ENCODE peak calls at places on chromosome 1, in five cellular contexts. One of them, this sample, is unnamed.

GRCh38 chr1:6445062-6445763 is 20.6 kb downstream of the ESPN start:
- DNase-seq in astrocyte: peak
- DNase-seq in prostate gland: no peak
- DNase-seq in GM12865: peak
- DNase-seq in fibroblast of mammary gland: peak
- DNase-seq in this sample: peak

GRCh38 chr1:193013707-193014106 is 45.5 kb downstream of the UCHL5 start:
- DNase-seq in GM12865: no peak
- DNase-seq in astrocyte: no peak
- DNase-seq in prostate gland: no peak
- DNase-seq in fibroblast of mammary gland: no peak
- DNase-seq in this sample: no peak

GRCh38 chr1:31815752-31816484 is at the start of gene SPOCD1:
- DNase-seq in astrocyte: peak
- DNase-seq in prostate gland: peak
- DNase-seq in fibroblast of mammary gland: peak
- DNase-seq in GM12865: peak
- DNase-seq in this sample: peak

GRCh38 chr1:152143147-152143845 is 15.7 kb downstream of the RPTN start:
- DNase-seq in fibroblast of mammary gland: peak
- DNase-seq in prostate gland: no peak
- DNase-seq in astrocyte: no peak
- DNase-seq in GM12865: peak
- DNase-seq in this sample: no peak

GRCh38 chr1:168550971-168551370 is 7.2 kb upstream of the XCL2 start:
- DNase-seq in GM12865: no peak
- DNase-seq in prostate gland: no peak
- DNase-seq in fibroblast of mammary gland: no peak
- DNase-seq in astrocyte: peak
- DNase-seq in this sample: peak

GRCh38 chr1:224178894-224179293 is 4.1 kb upstream of the DEGS1 start:
- DNase-seq in astrocyte: no peak
- DNase-seq in fibroblast of mammary gland: no peak
- DNase-seq in GM12865: no peak
- DNase-seq in prostate gland: no peak
- DNase-seq in this sample: no peak

GRCh38 chr1:86477721-86478120 is 9.0 kb downstream of the CLCA1 start:
- DNase-seq in astrocyte: no peak
- DNase-seq in fibroblast of mammary gland: no peak
- DNase-seq in GM12865: no peak
- DNase-seq in prostate gland: no peak
- DNase-seq in this sample: no peak

GRCh38 chr1:246254854-246255253 is 252.2 kb downstream of the SMYD3 start:
- DNase-seq in prostate gland: no peak
- DNase-seq in fibroblast of mammary gland: no peak
- DNase-seq in GM12865: peak
- DNase-seq in astrocyte: no peak
- DNase-seq in this sample: no peak

GRCh38 chr1:231748744-231749143 is 122.2 kb downstream of the DISC1 start:
- DNase-seq in astrocyte: no peak
- DNase-seq in prostate gland: no peak
- DNase-seq in GM12865: no peak
- DNase-seq in fibroblast of mammary gland: peak
- DNase-seq in this sample: no peak

GRCh38 chr1:243287652-243288051 is 31.8 kb downstream of the SDCCAG8 start:
- DNase-seq in GM12865: peak
- DNase-seq in prostate gland: no peak
- DNase-seq in astrocyte: peak
- DNase-seq in fibroblast of mammary gland: peak
- DNase-seq in this sample: peak

GRCh38 chr1:182588460-182589396 is at the start of gene RNASEL:
- DNase-seq in GM12865: peak
- DNase-seq in prostate gland: peak
- DNase-seq in astrocyte: peak
- DNase-seq in fibroblast of mammary gland: peak
- DNase-seq in this sample: peak

GRCh38 chr1:209048961-209049669 is 534.4 kb upstream of the CAMK1G start:
- DNase-seq in GM12865: no peak
- DNase-seq in astrocyte: peak
- DNase-seq in prostate gland: no peak
- DNase-seq in fibroblast of mammary gland: no peak
- DNase-seq in this sample: peak

GRCh38 chr1:95084317-95085176 is 11.8 kb upstream of the ALG14 start:
- DNase-seq in astrocyte: no peak
- DNase-seq in fibroblast of mammary gland: peak
- DNase-seq in prostate gland: no peak
- DNase-seq in GM12865: peak
- DNase-seq in this sample: peak

GRCh38 chr1:152752225-152752624 is 5.6 kb upstream of the KPRP start:
- DNase-seq in GM12865: no peak
- DNase-seq in astrocyte: peak
- DNase-seq in prostate gland: no peak
- DNase-seq in fibroblast of mammary gland: peak
- DNase-seq in this sample: peak

GRCh38 chr1:186008920-186009737 is 274.9 kb downstream of the HMCN1 start:
- DNase-seq in fibroblast of mammary gland: peak
- DNase-seq in astrocyte: peak
- DNase-seq in GM12865: no peak
- DNase-seq in prostate gland: no peak
- DNase-seq in this sample: peak

GRCh38 chr1:12049625-12050024 is 13.5 kb upstream of the TNFRSF8 start:
- DNase-seq in astrocyte: no peak
- DNase-seq in GM12865: peak
- DNase-seq in prostate gland: no peak
- DNase-seq in fibroblast of mammary gland: no peak
- DNase-seq in this sample: no peak

GRCh38 chr1:226029568-226030225 is 30.6 kb upstream of the SDE2 start:
- DNase-seq in fibroblast of mammary gland: no peak
- DNase-seq in GM12865: peak
- DNase-seq in prostate gland: no peak
- DNase-seq in astrocyte: no peak
- DNase-seq in this sample: no peak

GRCh38 chr1:17023573-17023972 is 11.8 kb upstream of the ATP13A2 start:
- DNase-seq in astrocyte: no peak
- DNase-seq in fibroblast of mammary gland: no peak
- DNase-seq in GM12865: no peak
- DNase-seq in prostate gland: no peak
- DNase-seq in this sample: no peak
- TF ChIP-seq CTCF in astrocyte: no peak
- TF ChIP-seq CTCF in fibroblast of mammary gland: peak
- TF ChIP-seq CTCF in GM12865: no peak
- TF ChIP-seq CTCF in prostate gland: no peak
- TF ChIP-seq CTCF in this sample: no peak

DNA sequence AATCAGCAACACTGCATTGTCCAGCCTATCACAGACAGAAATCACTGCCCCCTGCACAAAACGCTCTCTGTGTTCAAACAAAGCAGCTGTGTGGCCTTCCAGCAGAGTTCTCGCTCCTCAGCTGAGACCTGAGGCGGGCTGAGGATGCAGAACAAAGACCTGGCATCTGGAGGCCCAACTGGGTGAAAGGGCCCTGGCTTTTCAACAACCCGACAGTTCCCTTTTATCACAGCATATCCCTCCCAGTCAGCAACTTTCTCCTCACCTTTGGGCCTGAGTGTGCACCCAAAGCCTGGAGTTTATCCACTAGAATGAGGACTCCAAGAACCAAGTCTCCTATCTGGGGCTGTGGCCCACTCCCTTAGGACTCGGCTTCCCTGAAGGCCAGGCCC is 42.6 kb upstream of the A3GALT2 start:
- DNase-seq in prostate gland: no peak
- DNase-seq in GM12865: no peak
- DNase-seq in astrocyte: no peak
- DNase-seq in fibroblast of mammary gland: no peak
- DNase-seq in this sample: no peak
- H3K4me3 ChIP-seq in prostate gland: no peak
- H3K4me3 ChIP-seq in GM12865: no peak
- H3K4me3 ChIP-seq in astrocyte: no peak
- H3K4me3 ChIP-seq in fibroblast of mammary gland: no peak
- H3K4me3 ChIP-seq in this sample: no peak

DNA sequence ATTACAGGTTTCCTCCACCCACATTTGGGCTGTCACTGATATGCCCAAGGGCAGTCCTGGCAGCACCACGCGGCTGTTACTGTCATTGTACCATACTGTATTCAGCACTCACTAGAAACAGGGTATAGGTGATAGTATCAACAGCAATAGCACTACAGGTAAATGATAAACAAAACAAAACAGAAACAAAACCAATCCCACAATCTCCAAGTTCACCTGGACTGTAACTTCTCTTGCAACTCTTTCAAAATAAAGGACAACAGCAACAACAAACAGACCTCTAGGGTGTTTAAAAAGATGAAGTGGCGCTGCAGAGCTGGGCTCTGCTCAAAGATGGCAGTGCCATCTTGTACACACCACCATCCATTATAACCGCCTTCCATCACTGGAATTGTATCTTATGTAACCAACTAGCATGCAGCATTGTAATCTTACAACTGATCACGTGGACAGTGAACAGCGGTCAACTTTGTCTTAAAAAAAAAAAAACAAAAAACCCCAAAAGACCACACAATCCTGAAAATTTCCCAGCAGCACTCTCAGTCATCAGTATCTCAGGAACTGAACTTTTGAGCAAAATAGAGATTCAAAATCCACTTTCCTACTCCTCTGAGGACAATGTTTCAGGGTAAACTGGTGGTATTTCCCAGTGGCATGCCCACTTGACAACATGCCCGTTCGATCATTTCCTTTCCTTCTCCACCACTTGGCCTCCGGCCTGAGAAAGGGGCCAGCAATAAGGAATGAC is 3.8 kb downstream of the IRF2BP2 start:
- DNase-seq in GM12865: peak
- DNase-seq in fibroblast of mammary gland: peak
- DNase-seq in astrocyte: no peak
- DNase-seq in prostate gland: no peak
- DNase-seq in this sample: peak
- TF ChIP-seq CTCF in GM12865: peak
- TF ChIP-seq CTCF in fibroblast of mammary gland: no peak
- TF ChIP-seq CTCF in astrocyte: no peak
- TF ChIP-seq CTCF in prostate gland: no peak
- TF ChIP-seq CTCF in this sample: peak

DNA sequence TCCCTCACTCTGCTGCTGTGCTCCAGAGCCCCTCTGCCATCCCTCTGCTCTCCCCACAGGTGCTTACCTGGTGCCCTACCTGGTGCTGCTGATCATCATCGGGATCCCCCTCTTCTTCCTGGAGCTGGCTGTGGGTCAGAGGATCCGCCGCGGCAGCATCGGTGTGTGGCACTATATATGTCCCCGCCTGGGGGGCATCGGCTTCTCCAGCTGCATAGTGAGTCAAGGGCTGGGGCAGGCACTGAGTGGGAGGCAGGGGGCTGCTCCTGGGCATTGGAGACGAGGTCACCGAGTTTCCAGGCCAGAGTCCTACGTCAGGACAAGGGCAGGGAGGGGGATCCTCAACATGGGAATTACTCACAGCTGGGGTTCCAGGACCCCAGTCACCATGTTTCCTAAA is 21.7 kb downstream of the SLC6A17 start:
- DNase-seq in astrocyte: no peak
- DNase-seq in prostate gland: no peak
- DNase-seq in GM12865: no peak
- DNase-seq in fibroblast of mammary gland: no peak
- DNase-seq in this sample: no peak
- H3K4me3 ChIP-seq in astrocyte: no peak
- H3K4me3 ChIP-seq in prostate gland: no peak
- H3K4me3 ChIP-seq in GM12865: no peak
- H3K4me3 ChIP-seq in fibroblast of mammary gland: no peak
- H3K4me3 ChIP-seq in this sample: no peak

DNA sequence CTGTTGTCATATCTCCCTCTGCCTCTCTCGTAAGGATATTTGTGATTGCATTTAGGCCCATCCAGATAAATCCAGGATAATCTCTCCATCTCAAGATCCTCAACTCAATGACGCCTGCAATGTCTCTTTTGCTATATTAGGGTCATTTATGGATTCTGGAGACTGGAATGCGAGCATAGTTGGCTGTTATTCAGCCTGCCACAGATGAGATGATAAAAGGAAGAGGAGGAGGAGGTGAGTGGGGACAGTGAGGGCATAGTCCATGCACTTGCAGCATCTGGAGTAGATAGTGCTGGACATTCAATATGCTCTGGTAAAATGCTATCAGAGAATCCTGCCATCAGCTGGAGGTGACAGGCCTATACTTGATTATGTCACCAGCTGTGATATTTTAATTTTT is 131.6 kb upstream of the CACNA1E start:
- DNase-seq in fibroblast of mammary gland: no peak
- DNase-seq in GM12865: no peak
- DNase-seq in astrocyte: no peak
- DNase-seq in prostate gland: no peak
- DNase-seq in this sample: no peak
- TF ChIP-seq CTCF in fibroblast of mammary gland: no peak
- TF ChIP-seq CTCF in GM12865: no peak
- TF ChIP-seq CTCF in astrocyte: no peak
- TF ChIP-seq CTCF in prostate gland: no peak
- TF ChIP-seq CTCF in this sample: no peak

GRCh38 chr1:207049514-207049913 is 1.5 kb downstream of the YOD1 start:
- DNase-seq in GM12865: no peak
- DNase-seq in prostate gland: no peak
- DNase-seq in fibroblast of mammary gland: no peak
- DNase-seq in astrocyte: no peak
- DNase-seq in this sample: no peak
- H3K4me3 ChIP-seq in GM12865: peak
- H3K4me3 ChIP-seq in prostate gland: peak
- H3K4me3 ChIP-seq in fibroblast of mammary gland: peak
- H3K4me3 ChIP-seq in astrocyte: peak
- H3K4me3 ChIP-seq in this sample: peak

DNA sequence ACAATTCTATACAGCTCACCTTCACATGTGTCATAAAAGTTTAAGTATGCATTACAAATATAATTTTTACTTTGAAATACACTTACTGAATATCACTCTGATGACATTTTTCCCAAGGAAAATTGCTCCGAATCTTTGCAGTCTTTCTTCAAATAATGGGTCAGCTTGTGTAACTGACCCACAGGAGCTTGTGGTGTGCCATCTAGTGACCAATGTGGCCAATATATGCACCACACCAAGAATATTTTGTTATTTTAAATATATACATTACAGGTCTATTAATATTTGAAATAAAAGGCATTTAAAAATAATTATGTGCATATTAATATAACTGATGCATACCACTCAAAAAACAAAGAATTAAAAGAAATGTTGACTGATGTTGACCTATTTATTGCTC is 271.4 kb downstream of the TBX15 start:
- DNase-seq in GM12865: no peak
- DNase-seq in fibroblast of mammary gland: peak
- DNase-seq in prostate gland: no peak
- DNase-seq in astrocyte: no peak
- DNase-seq in this sample: peak
- TF ChIP-seq CTCF in GM12865: no peak
- TF ChIP-seq CTCF in fibroblast of mammary gland: peak
- TF ChIP-seq CTCF in prostate gland: no peak
- TF ChIP-seq CTCF in astrocyte: no peak
- TF ChIP-seq CTCF in this sample: peak

This sample was measured in AG10803.